ENCODE peak calls at places on chromosome 14, in five cellular contexts. E, T, H, O and K are unnamed samples.
A peak's percentile ranks its signal among the peaks of the same experiment; 100 is the strongest.

GRCh38 chr14:71250791-71251190 is 343.5 kb downstream of the PCNX1 start:
- DNase-seq in E (peak; percentile 65), T (no peak), H (no peak), O (no peak), K (no peak)

GRCh38 chr14:99217066-99217465 is 54.9 kb downstream of the BCL11B start:
- DNase-seq in E (no peak), T (no peak), H (no peak), O (no peak), K (no peak)

GRCh38 chr14:35689000-35689460 is 120.1 kb downstream of the RALGAPA1 start:
- DNase-seq in E (no peak), T (no peak), H (no peak), O (no peak), K (no peak)

GRCh38 chr14:68297871-68298468 is 478.4 kb downstream of the RAD51B start:
- DNase-seq in E (peak; percentile 72), T (peak; percentile 30), H (no peak), O (no peak), K (peak; percentile 87)

GRCh38 chr14:77200406-77200985 is 18.9 kb downstream of the TMEM63C start:
- DNase-seq in E (no peak), T (no peak), H (peak; percentile 2), O (no peak), K (no peak)

GRCh38 chr14:68307769-68308168 is 485.1 kb downstream of the ZFP36L1 start:
- DNase-seq in E (peak; percentile 36), T (peak; percentile 80), H (no peak), O (no peak), K (no peak)

GRCh38 chr14:86665975-86666374 is 1136.0 kb downstream of the FLRT2 start:
- DNase-seq in E (no peak), T (no peak), H (no peak), O (no peak), K (no peak)

GRCh38 chr14:96084796-96085195 is 45.6 kb downstream of the C14orf132 start:
- DNase-seq in E (no peak), T (no peak), H (peak; percentile 10), O (no peak), K (no peak)

GRCh38 chr14:88264116-88264515 is 59.0 kb downstream of the KCNK10 start:
- DNase-seq in E (no peak), T (no peak), H (no peak), O (no peak), K (no peak)

GRCh38 chr14:34363733-34364134 is 98.3 kb downstream of the SPTSSA start:
- DNase-seq in E (peak; percentile 83), T (no peak), H (no peak), O (no peak), K (no peak)

GRCh38 chr14:57656853-57657252 is 163.2 kb upstream of the CCDC198 start:
- DNase-seq in E (no peak), T (no peak), H (no peak), O (no peak), K (no peak)

GRCh38 chr14:53912121-53912520 is 44.5 kb downstream of the BMP4 start:
- DNase-seq in E (no peak), T (no peak), H (no peak), O (no peak), K (no peak)

GRCh38 chr14:66624319-66624937 is 116.5 kb downstream of the GPHN start:
- DNase-seq in E (peak; percentile 85), T (peak; percentile 73), H (no peak), O (peak; percentile 65), K (peak; percentile 36)

GRCh38 chr14:20516921-20517320 is 11.6 kb downstream of the RNASE10 start:
- DNase-seq in E (peak; percentile 67), T (peak; percentile 23), H (no peak), O (no peak), K (no peak)

GRCh38 chr14:104341532-104342434 is 203.4 kb downstream of the KIF26A start:
- DNase-seq in E (peak; percentile 13), T (no peak), H (peak; percentile 17), O (peak; percentile 86), K (no peak)

GRCh38 chr14:75126121-75126544 is 715 bp downstream of the NEK9 start:
- DNase-seq in E (no peak), T (no peak), H (no peak), O (no peak), K (no peak)

GRCh38 chr14:88045705-88046104 is 40.8 kb downstream of the GPR65 start:
- DNase-seq in E (no peak), T (no peak), H (no peak), O (peak; percentile 17), K (no peak)

GRCh38 chr14:55333785-55334485 is 62.7 kb downstream of the FBXO34 start:
- DNase-seq in E (no peak), T (peak; percentile 36), H (no peak), O (no peak), K (peak; percentile 74)

GRCh38 chr14:103547455-103547940 is 15.0 kb downstream of the BAG5 start:
- DNase-seq in E (no peak), T (no peak), H (no peak), O (no peak), K (no peak)

GRCh38 chr14:105368032-105368417 is 30.3 kb upstream of the TEX22 start:
- DNase-seq in E (no peak), T (no peak), H (no peak), O (no peak), K (no peak)

GRCh38 chr14:100246809-100247428 is 8.0 kb downstream of the YY1 start:
- DNase-seq in E (peak; percentile 39), T (peak; percentile 68), H (no peak), O (peak; percentile 53), K (no peak)

GRCh38 chr14:55386037-55386798 is 25.4 kb downstream of the ATG14 start:
- DNase-seq in E (no peak), T (no peak), H (no peak), O (peak; percentile 41), K (no peak)

GRCh38 chr14:76761849-76762616 is 765 bp downstream of the VASH1 start:
- DNase-seq in E (no peak), T (no peak), H (no peak), O (no peak), K (no peak)

GRCh38 chr14:85528882-85529585 is 910 bp upstream of the FLRT2 start:
- DNase-seq in E (peak; percentile 78), T (peak; percentile 83), H (no peak), O (no peak), K (no peak)

GRCh38 chr14:23153891-23154796 is 29.3 kb downstream of the SLC7A8 start:
- DNase-seq in E (peak; percentile 95), T (peak; percentile 93), H (peak; percentile 91), O (peak; percentile 86), K (peak; percentile 73)
- H3K4me3 ChIP-seq in E (no peak overlapping the region), T (peak overlapping the region; percentile 74), H (peak overlapping the region; percentile 38), O (no peak overlapping the region), K (no peak overlapping the region)

DNA sequence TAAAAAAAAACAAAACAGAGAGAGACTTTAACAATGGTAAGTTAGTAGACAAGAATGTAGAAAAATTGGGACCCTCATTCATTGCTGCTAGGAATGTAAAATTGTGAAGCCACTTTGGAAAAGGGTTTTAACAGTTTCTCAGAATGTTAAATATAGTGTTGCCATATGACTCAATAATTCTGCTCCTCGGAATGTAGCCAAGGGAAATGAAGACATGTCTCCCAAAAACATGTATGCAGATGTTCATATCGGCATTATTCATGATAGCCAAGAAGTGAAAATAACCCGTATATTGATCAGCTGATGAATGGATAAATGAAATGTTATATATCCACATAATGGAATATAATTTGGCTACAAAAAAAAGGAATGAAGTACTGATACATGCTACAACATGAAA is 132.3 kb downstream of the DAAM1 start:
- DNase-seq in E (peak; percentile 57), T (peak; percentile 39), H (no peak), O (no peak), K (no peak)
- H3K4me3 ChIP-seq in E (no peak overlapping the region), T (peak overlapping the region; percentile 54), H (no peak overlapping the region), O (no peak overlapping the region), K (no peak overlapping the region)

DNA sequence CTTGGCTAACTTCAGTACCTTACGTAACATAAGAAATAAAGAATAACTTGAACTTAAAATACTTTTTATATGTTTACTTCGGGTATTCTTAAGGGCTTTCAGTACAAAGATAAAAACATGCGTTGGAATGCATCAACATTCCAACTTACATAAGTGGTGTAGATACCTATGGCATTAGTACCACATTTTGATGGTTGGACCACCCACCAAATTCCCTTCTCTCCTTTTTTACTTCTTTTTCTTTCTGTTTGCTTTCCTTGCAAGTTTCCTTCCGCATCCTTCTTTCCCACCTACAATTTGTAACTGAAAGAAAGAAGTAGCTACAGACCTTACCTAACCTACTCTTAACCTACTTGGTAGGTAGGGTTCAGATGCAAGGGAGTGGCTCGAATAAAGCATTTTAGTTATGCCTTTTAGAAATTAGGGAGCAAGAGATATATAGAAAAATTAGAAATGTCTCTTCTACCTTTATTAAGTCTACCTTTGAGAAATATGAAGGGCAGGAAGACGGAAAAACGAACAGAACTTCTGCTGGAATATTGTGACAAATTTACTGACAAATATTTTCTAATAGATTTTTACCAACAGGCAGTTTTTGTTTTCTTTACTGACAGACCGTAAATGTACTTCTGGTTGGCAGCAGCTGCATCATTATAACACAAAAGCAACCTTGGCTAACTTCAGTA is 2.1 kb upstream of the ARHGAP5 start:
- DNase-seq in E (no peak), T (no peak), H (no peak), O (no peak), K (no peak)
- H3K4me3 ChIP-seq in E (peak overlapping the region; percentile 88), T (peak overlapping the region; percentile 87), H (peak overlapping the region; percentile 95), O (no peak overlapping the region), K (peak overlapping the region; percentile 86)

GRCh38 chr14:89384636-89385035 is 32.4 kb downstream of the FOXN3 start:
- DNase-seq in E (no peak), T (no peak), H (no peak), O (no peak), K (no peak)
- H3K4me3 ChIP-seq in E (no peak overlapping the region), T (no peak overlapping the region), H (no peak overlapping the region), O (no peak overlapping the region), K (no peak overlapping the region)

DNA sequence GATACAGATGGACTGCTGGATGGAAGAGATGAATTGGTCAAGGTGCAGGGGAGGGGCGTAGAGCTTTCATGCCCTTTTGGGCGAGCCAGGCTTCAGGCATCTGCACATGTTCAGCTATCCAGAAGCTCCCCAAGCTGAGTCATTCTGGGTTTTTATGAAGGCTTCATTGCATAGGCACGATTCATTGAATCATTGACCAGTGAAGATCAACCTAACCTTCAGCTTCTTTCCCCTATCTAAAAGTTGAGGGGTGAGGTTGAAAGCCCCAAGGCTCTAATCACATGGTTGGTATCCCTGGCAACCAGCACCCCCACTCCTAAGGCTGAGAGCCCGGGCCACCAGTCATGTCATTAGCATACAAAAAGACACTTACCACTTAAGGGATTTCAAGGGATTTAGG is 36.3 kb downstream of the RPS29 start:
- DNase-seq in E (no peak), T (peak; percentile 7), H (no peak), O (no peak), K (no peak)
- H3K4me3 ChIP-seq in E (no peak overlapping the region), T (no peak overlapping the region), H (no peak overlapping the region), O (no peak overlapping the region), K (no peak overlapping the region)

GRCh38 chr14:101559624-101560533 is 1.4 kb upstream of the DIO3 start:
- DNase-seq in E (peak; percentile 23), T (peak; percentile 40), H (no peak), O (peak; percentile 50), K (no peak)
- H3K4me3 ChIP-seq in E (no peak overlapping the region), T (peak overlapping the region; percentile 79), H (peak overlapping the region; percentile 54), O (peak overlapping the region; percentile 22), K (no peak overlapping the region)

DNA sequence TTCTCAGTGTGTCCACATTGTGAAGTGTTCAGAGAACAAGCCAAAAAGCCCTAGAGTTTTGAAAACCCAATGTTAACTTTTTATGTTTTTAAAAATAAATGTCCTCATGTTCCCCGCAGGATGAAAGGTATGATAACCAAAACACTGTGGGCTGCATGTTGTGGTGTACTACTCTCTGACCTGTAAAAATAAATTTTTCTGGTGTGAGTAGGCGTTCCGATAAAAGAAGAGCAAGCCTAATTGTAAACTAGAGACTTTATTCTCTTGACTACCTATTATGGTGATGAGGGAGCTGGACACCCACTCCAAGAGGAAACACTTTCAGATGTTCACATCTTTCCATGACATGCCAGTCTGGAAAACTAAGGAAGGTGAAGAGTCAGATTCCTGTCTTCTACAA is 18.2 kb downstream of the PTGER2 start:
- DNase-seq in E (no peak), T (no peak), H (no peak), O (no peak), K (no peak)
- H3K4me3 ChIP-seq in E (no peak overlapping the region), T (no peak overlapping the region), H (no peak overlapping the region), O (no peak overlapping the region), K (no peak overlapping the region)